ENCODE peak calls at places on chromosome 21, in four cellular contexts. M, F, O and S are unnamed samples.

GRCh38 chr21:41407541-41408460 is 18.2 kb upstream of the MX1 start:
- DNase-seq in M (no peak), O (no peak), F (no peak), S (no peak)

GRCh38 chr21:31781737-31782136 is 49.8 kb upstream of the SCAF4 start:
- DNase-seq in F (no peak), M (peak), O (no peak), S (no peak)

GRCh38 chr21:43340491-43341348 is 86.2 kb downstream of the SIK1 start:
- DNase-seq in M (peak), F (peak), O (no peak), S (no peak)

GRCh38 chr21:36150192-36150711 is 6.4 kb upstream of the DOP1B start:
- DNase-seq in F (no peak), O (no peak), M (peak), S (no peak)

GRCh38 chr21:41887682-41888081 is 8.5 kb upstream of the PRDM15 start:
- DNase-seq in O (no peak), M (no peak), F (no peak), S (no peak)

GRCh38 chr21:46092026-46092764 is 5.7 kb upstream of the COL6A2 start:
- DNase-seq in M (peak), F (peak), O (no peak), S (no peak)

GRCh38 chr21:42429856-42430255 is 26.2 kb downstream of the UBASH3A start:
- DNase-seq in M (no peak), F (no peak), O (no peak), S (no peak)

GRCh38 chr21:8991088-8991907 is 1530.1 kb upstream of the TPTE start:
- DNase-seq in F (no peak), M (no peak), O (peak), S (no peak)

GRCh38 chr21:42669069-42669468 is 15.6 kb downstream of the PDE9A start:
- DNase-seq in M (peak), F (no peak), O (no peak), S (no peak)

GRCh38 chr21:43835861-43836260 is 29.2 kb upstream of the AGPAT3 start:
- DNase-seq in F (no peak), M (no peak), O (no peak), S (no peak)

GRCh38 chr21:45244799-45245340 is 42.8 kb downstream of the POFUT2 start:
- DNase-seq in O (no peak), F (no peak), M (no peak), S (no peak)

GRCh38 chr21:46211786-46212720 is 16.5 kb downstream of the LSS start:
- DNase-seq in F (no peak), M (peak), O (no peak), S (no peak)

GRCh38 chr21:38323721-38324591 is 67.2 kb downstream of the KCNJ15 start:
- DNase-seq in M (peak), F (no peak), O (peak), S (no peak)

GRCh38 chr21:17270234-17270633 is 242.6 kb upstream of the CXADR start:
- DNase-seq in F (no peak), M (peak), O (no peak), S (peak)

GRCh38 chr21:18832081-18832670 is 428.6 kb upstream of the TMPRSS15 start:
- DNase-seq in O (no peak), F (no peak), M (no peak), S (no peak)

GRCh38 chr21:27812279-27812678 is 845.4 kb upstream of the ADAMTS5 start:
- DNase-seq in M (no peak), F (no peak), O (no peak), S (no peak)

GRCh38 chr21:28513450-28513849 is 479.2 kb downstream of the LTN1 start:
- DNase-seq in F (no peak), O (no peak), M (no peak), S (no peak)

GRCh38 chr21:14401217-14401616 is 18.3 kb upstream of the HSPA13 start:
- DNase-seq in O (no peak), M (no peak), F (no peak), S (no peak)

GRCh38 chr21:18913914-18914313 is 510.3 kb upstream of the TMPRSS15 start:
- DNase-seq in F (no peak), M (no peak), O (no peak), S (no peak)

GRCh38 chr21:40548134-40548533 is 298.8 kb downstream of the DSCAM start:
- DNase-seq in O (no peak), F (no peak), M (no peak), S (no peak)

GRCh38 chr21:45115141-45115540 is 40.8 kb downstream of the ADARB1 start:
- DNase-seq in M (no peak), O (no peak), F (no peak), S (no peak)

GRCh38 chr21:25790122-25790951 is 55.6 kb downstream of the GABPA start:
- DNase-seq in M (peak), O (peak), F (no peak), S (peak)

GRCh38 chr21:14547834-14548513 is 1.9 kb upstream of the SAMSN1 start:
- DNase-seq in O (no peak), F (no peak), M (no peak), S (no peak)

GRCh38 chr21:46556802-46557201 is 48.1 kb downstream of the S100B start:
- DNase-seq in M (no peak), O (no peak), F (no peak), S (no peak)

GRCh38 chr21:37208056-37208705 is 59.0 kb downstream of the VPS26C start:
- DNase-seq in F (no peak), M (no peak), O (no peak), S (no peak)

GRCh38 chr21:29633766-29634165 is 306.0 kb downstream of the GRIK1 start:
- DNase-seq in M (no peak), O (no peak), F (no peak), S (no peak)

GRCh38 chr21:35203093-35204021 is 154.3 kb upstream of the RUNX1 start:
- DNase-seq in M (peak), O (no peak), F (peak), S (no peak)

GRCh38 chr21:32456497-32456918 is 44.0 kb downstream of the EVA1C start:
- DNase-seq in F (peak), O (no peak), M (peak), S (no peak)

GRCh38 chr21:17003763-17004373 is 509.0 kb upstream of the CXADR start:
- DNase-seq in O (no peak), M (peak), F (no peak), S (no peak)

GRCh38 chr21:17679002-17679600 is 66.4 kb upstream of the BTG3 start:
- DNase-seq in M (peak), F (peak), O (no peak), S (peak)

GRCh38 chr21:33931799-33932390 is 16.3 kb upstream of the ATP5PO start:
- DNase-seq in O (peak), M (no peak), F (no peak), S (no peak)

GRCh38 chr21:33540711-33541104 is 1.2 kb downstream of the GART start:
- DNase-seq in M (no peak), O (no peak), F (no peak), S (no peak)

GRCh38 chr21:16195896-16196443 is 466.2 kb downstream of the USP25 start:
- DNase-seq in O (no peak), F (no peak), M (peak), S (no peak)

GRCh38 chr21:15206514-15206913 is 141.7 kb upstream of the NRIP1 start:
- DNase-seq in M (no peak), O (no peak), F (no peak), S (no peak)

GRCh38 chr21:28402616-28402989 is 590.1 kb downstream of the LTN1 start:
- DNase-seq in M (peak), F (no peak), O (no peak), S (no peak)

GRCh38 chr21:41411449-41412089 is 14.5 kb upstream of the MX1 start:
- DNase-seq in F (no peak), O (peak), M (peak), S (no peak)

GRCh38 chr21:42439284-42440186 is 35.8 kb downstream of the UBASH3A start:
- DNase-seq in M (peak), F (no peak), O (no peak), S (no peak)

GRCh38 chr21:42236014-42236413 is 17.1 kb downstream of the ABCG1 start:
- DNase-seq in M (no peak), O (no peak), F (no peak), S (no peak)

GRCh38 chr21:43372663-43373386 is 54.1 kb downstream of the SIK1 start:
- DNase-seq in F (no peak), M (no peak), O (no peak), S (no peak)